ENCODE peak calls at places on chromosomes 16 and 17, in ten cellular contexts. B is H54; C is tibial nerve; S is Calu3; V is activated CD8-positive, alpha-beta T cell treated with anti-CD3 and anti-CD28 coated beads for 36 hours; F is colonic mucosa; X is keratinocyte; H is neural crest cell; M is NCI-H146; W is fibroblast of the aortic adventitia. E is an unnamed sample.

GRCh38 chr17:38428150-38428642 is at the start of gene ARHGAP23:
- DNase-seq in C (no peak), M (no peak), X (no peak), H (no peak), S (peak; percentile 78), F (peak; percentile 33), B (peak; percentile 83), W (peak; percentile 68), V (peak; percentile 43), E (peak; percentile 25)

GRCh38 chr17:46785696-46786095 is 32.8 kb downstream of the WNT3 start:
- DNase-seq in V (no peak), C (no peak), B (no peak), X (no peak), H (no peak), M (no peak), F (no peak), S (no peak), W (no peak), E (no peak)

GRCh38 chr17:75525806-75526554 is 483 bp downstream of the LLGL2 start:
- DNase-seq in C (no peak), W (no peak), S (peak; percentile 35), M (peak; percentile 64), B (no peak), V (peak; percentile 8), F (peak; percentile 52), H (no peak), X (no peak), E (peak; percentile 59)

GRCh38 chr17:8292639-8293395 is 2.4 kb downstream of the SLC25A35 start:
- DNase-seq in W (no peak), M (no peak), S (no peak), H (no peak), X (no peak), F (no peak), V (no peak), B (no peak), C (no peak), E (no peak)

GRCh38 chr17:50356418-50356817 is 10.5 kb downstream of the XYLT2 start:
- DNase-seq in S (no peak), C (no peak), X (no peak), H (no peak), B (no peak), M (no peak), F (no peak), V (no peak), W (no peak), E (no peak)

GRCh38 chr17:12618557-12618956 is 47.1 kb upstream of the MYOCD start:
- DNase-seq in S (no peak), X (no peak), C (no peak), M (no peak), B (no peak), H (no peak), F (no peak), W (no peak), V (no peak), E (no peak)

GRCh38 chr16:89409161-89409711 is 81.1 kb downstream of the ANKRD11 start:
- DNase-seq in V (peak; percentile 76), S (no peak), M (no peak), H (no peak), X (no peak), W (peak; percentile 23), C (no peak), F (no peak), B (no peak), E (peak; percentile 30)

GRCh38 chr17:63185420-63185819 is 219.4 kb downstream of the TANC2 start:
- DNase-seq in F (no peak), X (no peak), C (no peak), H (no peak), W (peak; percentile 14), S (no peak), V (no peak), M (no peak), B (no peak), E (no peak)

GRCh38 chr17:8611135-8611534 is 19.4 kb downstream of the MYH10 start:
- DNase-seq in M (no peak), H (no peak), F (no peak), V (no peak), S (no peak), C (no peak), X (no peak), B (no peak), W (peak; percentile 74), E (no peak)

GRCh38 chr16:74627506-74628220 is 20.7 kb upstream of the GLG1 start:
- DNase-seq in H (no peak), M (no peak), S (no peak), B (no peak), F (no peak), C (no peak), V (no peak), X (no peak), W (no peak), E (no peak)

GRCh38 chr16:17273142-17273561 is 197.6 kb downstream of the XYLT1 start:
- DNase-seq in F (no peak), W (peak; percentile 93), X (peak; percentile 38), H (no peak), S (peak; percentile 63), C (no peak), M (no peak), B (peak; percentile 16), V (peak; percentile 73), E (peak; percentile 64)

GRCh38 chr17:79620207-79621038 is 9.6 kb upstream of the RBFOX3 start:
- DNase-seq in C (no peak), X (no peak), M (no peak), F (no peak), B (no peak), W (no peak), H (no peak), V (no peak), S (no peak), E (no peak)